ENCODE peak calls at places on chromosomes 13 and 19, in four cellular contexts. One of them, this sample, is unnamed.

GRCh38 chr13:109254271-109254670 is 532.1 kb downstream of the IRS2 start:
- DNase-seq in activated T-helper 1 cell treated with anti-CD3 and anti-CD28 coated beads, Interleukin-12 subunit alpha, Interleukin-12 subunit beta, Interleukin-2, Interleukin-4 antibody, amounts not matched to agents 30 ng/mL and 10 ng/mL and 1 ng/mL, durations not matched to agents 14 hours and 24 hours and 36 hours: no peak
- DNase-seq in Calu3: no peak
- DNase-seq in iPS-NIHi11: no peak
- DNase-seq in this sample: no peak

GRCh38 chr19:42324655-42325307 is 654 bp upstream of the MEGF8 start:
- DNase-seq in activated T-helper 1 cell treated with anti-CD3 and anti-CD28 coated beads, Interleukin-12 subunit alpha, Interleukin-12 subunit beta, Interleukin-2, Interleukin-4 antibody, amounts not matched to agents 30 ng/mL and 10 ng/mL and 1 ng/mL, durations not matched to agents 14 hours and 24 hours and 36 hours: no peak
- DNase-seq in Calu3: no peak
- DNase-seq in iPS-NIHi11: no peak
- DNase-seq in this sample: no peak

GRCh38 chr13:21967871-21968270 is 297.0 kb downstream of the FGF9 start:
- DNase-seq in activated T-helper 1 cell treated with anti-CD3 and anti-CD28 coated beads, Interleukin-12 subunit alpha, Interleukin-12 subunit beta, Interleukin-2, Interleukin-4 antibody, amounts not matched to agents 30 ng/mL and 10 ng/mL and 1 ng/mL, durations not matched to agents 14 hours and 24 hours and 36 hours: no peak
- DNase-seq in Calu3: no peak
- DNase-seq in iPS-NIHi11: no peak
- DNase-seq in this sample: no peak

GRCh38 chr19:47226426-47227346 is 4.3 kb downstream of the BBC3 start:
- DNase-seq in activated T-helper 1 cell treated with anti-CD3 and anti-CD28 coated beads, Interleukin-12 subunit alpha, Interleukin-12 subunit beta, Interleukin-2, Interleukin-4 antibody, amounts not matched to agents 30 ng/mL and 10 ng/mL and 1 ng/mL, durations not matched to agents 14 hours and 24 hours and 36 hours: peak; percentile 71
- DNase-seq in Calu3: peak; percentile 72
- DNase-seq in iPS-NIHi11: no peak
- DNase-seq in this sample: peak; percentile 89

GRCh38 chr13:73262862-73263627 is 204.2 kb downstream of the KLF5 start:
- DNase-seq in activated T-helper 1 cell treated with anti-CD3 and anti-CD28 coated beads, Interleukin-12 subunit alpha, Interleukin-12 subunit beta, Interleukin-2, Interleukin-4 antibody, amounts not matched to agents 30 ng/mL and 10 ng/mL and 1 ng/mL, durations not matched to agents 14 hours and 24 hours and 36 hours: no peak
- DNase-seq in Calu3: no peak
- DNase-seq in iPS-NIHi11: no peak
- DNase-seq in this sample: no peak

GRCh38 chr19:49533551-49534488 is 6.0 kb downstream of the RCN3 start:
- DNase-seq in activated T-helper 1 cell treated with anti-CD3 and anti-CD28 coated beads, Interleukin-12 subunit alpha, Interleukin-12 subunit beta, Interleukin-2, Interleukin-4 antibody, amounts not matched to agents 30 ng/mL and 10 ng/mL and 1 ng/mL, durations not matched to agents 14 hours and 24 hours and 36 hours: peak; percentile 79
- DNase-seq in Calu3: peak; percentile 83
- DNase-seq in iPS-NIHi11: peak; percentile 84
- DNase-seq in this sample: peak; percentile 78

GRCh38 chr19:28444371-28444770 is 768.6 kb downstream of the UQCRFS1 start:
- DNase-seq in activated T-helper 1 cell treated with anti-CD3 and anti-CD28 coated beads, Interleukin-12 subunit alpha, Interleukin-12 subunit beta, Interleukin-2, Interleukin-4 antibody, amounts not matched to agents 30 ng/mL and 10 ng/mL and 1 ng/mL, durations not matched to agents 14 hours and 24 hours and 36 hours: no peak
- DNase-seq in Calu3: no peak
- DNase-seq in iPS-NIHi11: no peak
- DNase-seq in this sample: no peak

GRCh38 chr19:16504271-16504670 is 8.1 kb downstream of the C19orf44 start:
- DNase-seq in activated T-helper 1 cell treated with anti-CD3 and anti-CD28 coated beads, Interleukin-12 subunit alpha, Interleukin-12 subunit beta, Interleukin-2, Interleukin-4 antibody, amounts not matched to agents 30 ng/mL and 10 ng/mL and 1 ng/mL, durations not matched to agents 14 hours and 24 hours and 36 hours: no peak
- DNase-seq in Calu3: no peak
- DNase-seq in iPS-NIHi11: no peak
- DNase-seq in this sample: no peak

GRCh38 chr19:38049105-38049649 is 142.2 kb downstream of the SIPA1L3 start:
- DNase-seq in activated T-helper 1 cell treated with anti-CD3 and anti-CD28 coated beads, Interleukin-12 subunit alpha, Interleukin-12 subunit beta, Interleukin-2, Interleukin-4 antibody, amounts not matched to agents 30 ng/mL and 10 ng/mL and 1 ng/mL, durations not matched to agents 14 hours and 24 hours and 36 hours: peak; percentile 61
- DNase-seq in Calu3: no peak
- DNase-seq in iPS-NIHi11: no peak
- DNase-seq in this sample: no peak

GRCh38 chr19:34306213-34306661 is 51.9 kb downstream of the GARRE1 start:
- DNase-seq in activated T-helper 1 cell treated with anti-CD3 and anti-CD28 coated beads, Interleukin-12 subunit alpha, Interleukin-12 subunit beta, Interleukin-2, Interleukin-4 antibody, amounts not matched to agents 30 ng/mL and 10 ng/mL and 1 ng/mL, durations not matched to agents 14 hours and 24 hours and 36 hours: no peak
- DNase-seq in Calu3: peak; percentile 60
- DNase-seq in iPS-NIHi11: no peak
- DNase-seq in this sample: no peak

GRCh38 chr19:39941615-39942507 is 7.4 kb upstream of the FCGBP start:
- DNase-seq in activated T-helper 1 cell treated with anti-CD3 and anti-CD28 coated beads, Interleukin-12 subunit alpha, Interleukin-12 subunit beta, Interleukin-2, Interleukin-4 antibody, amounts not matched to agents 30 ng/mL and 10 ng/mL and 1 ng/mL, durations not matched to agents 14 hours and 24 hours and 36 hours: peak; percentile 45
- DNase-seq in Calu3: peak; percentile 74
- DNase-seq in iPS-NIHi11: no peak
- DNase-seq in this sample: no peak

GRCh38 chr19:50522881-50523280 is 9.2 kb upstream of the ASPDH start:
- DNase-seq in activated T-helper 1 cell treated with anti-CD3 and anti-CD28 coated beads, Interleukin-12 subunit alpha, Interleukin-12 subunit beta, Interleukin-2, Interleukin-4 antibody, amounts not matched to agents 30 ng/mL and 10 ng/mL and 1 ng/mL, durations not matched to agents 14 hours and 24 hours and 36 hours: no peak
- DNase-seq in Calu3: no peak
- DNase-seq in iPS-NIHi11: no peak
- DNase-seq in this sample: no peak

GRCh38 chr13:98766716-98767115 is 14.2 kb upstream of the SLC15A1 start:
- DNase-seq in activated T-helper 1 cell treated with anti-CD3 and anti-CD28 coated beads, Interleukin-12 subunit alpha, Interleukin-12 subunit beta, Interleukin-2, Interleukin-4 antibody, amounts not matched to agents 30 ng/mL and 10 ng/mL and 1 ng/mL, durations not matched to agents 14 hours and 24 hours and 36 hours: no peak
- DNase-seq in Calu3: no peak
- DNase-seq in iPS-NIHi11: no peak
- DNase-seq in this sample: no peak

GRCh38 chr13:77820431-77821149 is 98.0 kb downstream of the EDNRB start:
- DNase-seq in activated T-helper 1 cell treated with anti-CD3 and anti-CD28 coated beads, Interleukin-12 subunit alpha, Interleukin-12 subunit beta, Interleukin-2, Interleukin-4 antibody, amounts not matched to agents 30 ng/mL and 10 ng/mL and 1 ng/mL, durations not matched to agents 14 hours and 24 hours and 36 hours: no peak
- DNase-seq in Calu3: no peak
- DNase-seq in iPS-NIHi11: peak; percentile 11
- DNase-seq in this sample: no peak

GRCh38 chr19:30719189-30719990 is 347.2 kb downstream of the ZNF536 start:
- DNase-seq in activated T-helper 1 cell treated with anti-CD3 and anti-CD28 coated beads, Interleukin-12 subunit alpha, Interleukin-12 subunit beta, Interleukin-2, Interleukin-4 antibody, amounts not matched to agents 30 ng/mL and 10 ng/mL and 1 ng/mL, durations not matched to agents 14 hours and 24 hours and 36 hours: peak; percentile 13
- DNase-seq in Calu3: peak; percentile 38
- DNase-seq in iPS-NIHi11: peak; percentile 69
- DNase-seq in this sample: peak; percentile 54

GRCh38 chr13:109652536-109652935 is 133.8 kb downstream of the IRS2 start:
- DNase-seq in activated T-helper 1 cell treated with anti-CD3 and anti-CD28 coated beads, Interleukin-12 subunit alpha, Interleukin-12 subunit beta, Interleukin-2, Interleukin-4 antibody, amounts not matched to agents 30 ng/mL and 10 ng/mL and 1 ng/mL, durations not matched to agents 14 hours and 24 hours and 36 hours: no peak
- DNase-seq in Calu3: no peak
- DNase-seq in iPS-NIHi11: no peak
- DNase-seq in this sample: no peak

GRCh38 chr13:39035204-39035603 is 2.7 kb downstream of the PROSER1 start:
- DNase-seq in activated T-helper 1 cell treated with anti-CD3 and anti-CD28 coated beads, Interleukin-12 subunit alpha, Interleukin-12 subunit beta, Interleukin-2, Interleukin-4 antibody, amounts not matched to agents 30 ng/mL and 10 ng/mL and 1 ng/mL, durations not matched to agents 14 hours and 24 hours and 36 hours: no peak
- DNase-seq in Calu3: no peak
- DNase-seq in iPS-NIHi11: no peak
- DNase-seq in this sample: no peak

GRCh38 chr13:111632906-111633305 is 312.5 kb downstream of the TEX29 start:
- DNase-seq in activated T-helper 1 cell treated with anti-CD3 and anti-CD28 coated beads, Interleukin-12 subunit alpha, Interleukin-12 subunit beta, Interleukin-2, Interleukin-4 antibody, amounts not matched to agents 30 ng/mL and 10 ng/mL and 1 ng/mL, durations not matched to agents 14 hours and 24 hours and 36 hours: no peak
- DNase-seq in Calu3: no peak
- DNase-seq in iPS-NIHi11: peak; percentile 57
- DNase-seq in this sample: no peak

GRCh38 chr19:19269952-19270694 is 3.0 kb downstream of the TM6SF2 start:
- DNase-seq in activated T-helper 1 cell treated with anti-CD3 and anti-CD28 coated beads, Interleukin-12 subunit alpha, Interleukin-12 subunit beta, Interleukin-2, Interleukin-4 antibody, amounts not matched to agents 30 ng/mL and 10 ng/mL and 1 ng/mL, durations not matched to agents 14 hours and 24 hours and 36 hours: no peak
- DNase-seq in Calu3: no peak
- DNase-seq in iPS-NIHi11: peak; percentile 80
- DNase-seq in this sample: no peak

GRCh38 chr13:105153626-105154025 is 1381.8 kb downstream of the EFNB2 start:
- DNase-seq in activated T-helper 1 cell treated with anti-CD3 and anti-CD28 coated beads, Interleukin-12 subunit alpha, Interleukin-12 subunit beta, Interleukin-2, Interleukin-4 antibody, amounts not matched to agents 30 ng/mL and 10 ng/mL and 1 ng/mL, durations not matched to agents 14 hours and 24 hours and 36 hours: no peak
- DNase-seq in Calu3: no peak
- DNase-seq in iPS-NIHi11: no peak
- DNase-seq in this sample: no peak

GRCh38 chr13:80716610-80717081 is 375.7 kb upstream of the SPRY2 start:
- DNase-seq in activated T-helper 1 cell treated with anti-CD3 and anti-CD28 coated beads, Interleukin-12 subunit alpha, Interleukin-12 subunit beta, Interleukin-2, Interleukin-4 antibody, amounts not matched to agents 30 ng/mL and 10 ng/mL and 1 ng/mL, durations not matched to agents 14 hours and 24 hours and 36 hours: no peak
- DNase-seq in Calu3: peak; percentile 6
- DNase-seq in iPS-NIHi11: peak; percentile 26
- DNase-seq in this sample: no peak

GRCh38 chr19:3067549-3067948 is 5.3 kb upstream of the TLE5 start:
- DNase-seq in activated T-helper 1 cell treated with anti-CD3 and anti-CD28 coated beads, Interleukin-12 subunit alpha, Interleukin-12 subunit beta, Interleukin-2, Interleukin-4 antibody, amounts not matched to agents 30 ng/mL and 10 ng/mL and 1 ng/mL, durations not matched to agents 14 hours and 24 hours and 36 hours: no peak
- DNase-seq in Calu3: no peak
- DNase-seq in iPS-NIHi11: no peak
- DNase-seq in this sample: no peak

GRCh38 chr13:20676213-20676612 is 27.3 kb upstream of the IL17D start:
- DNase-seq in activated T-helper 1 cell treated with anti-CD3 and anti-CD28 coated beads, Interleukin-12 subunit alpha, Interleukin-12 subunit beta, Interleukin-2, Interleukin-4 antibody, amounts not matched to agents 30 ng/mL and 10 ng/mL and 1 ng/mL, durations not matched to agents 14 hours and 24 hours and 36 hours: no peak
- DNase-seq in Calu3: no peak
- DNase-seq in iPS-NIHi11: no peak
- DNase-seq in this sample: no peak

GRCh38 chr13:28376604-28377003 is 118.3 kb downstream of the FLT1 start:
- DNase-seq in activated T-helper 1 cell treated with anti-CD3 and anti-CD28 coated beads, Interleukin-12 subunit alpha, Interleukin-12 subunit beta, Interleukin-2, Interleukin-4 antibody, amounts not matched to agents 30 ng/mL and 10 ng/mL and 1 ng/mL, durations not matched to agents 14 hours and 24 hours and 36 hours: no peak
- DNase-seq in Calu3: no peak
- DNase-seq in iPS-NIHi11: no peak
- DNase-seq in this sample: no peak

GRCh38 chr13:20847298-20847697 is 55.2 kb downstream of the XPO4 start:
- DNase-seq in activated T-helper 1 cell treated with anti-CD3 and anti-CD28 coated beads, Interleukin-12 subunit alpha, Interleukin-12 subunit beta, Interleukin-2, Interleukin-4 antibody, amounts not matched to agents 30 ng/mL and 10 ng/mL and 1 ng/mL, durations not matched to agents 14 hours and 24 hours and 36 hours: no peak
- DNase-seq in Calu3: no peak
- DNase-seq in iPS-NIHi11: no peak
- DNase-seq in this sample: no peak

GRCh38 chr19:36489920-36490415 is 607 bp upstream of the ZNF566 start:
- DNase-seq in activated T-helper 1 cell treated with anti-CD3 and anti-CD28 coated beads, Interleukin-12 subunit alpha, Interleukin-12 subunit beta, Interleukin-2, Interleukin-4 antibody, amounts not matched to agents 30 ng/mL and 10 ng/mL and 1 ng/mL, durations not matched to agents 14 hours and 24 hours and 36 hours: peak; percentile 72
- DNase-seq in Calu3: peak; percentile 76
- DNase-seq in iPS-NIHi11: peak; percentile 91
- DNase-seq in this sample: peak; percentile 93

GRCh38 chr13:36357231-36357630 is 11.0 kb upstream of the SPART start:
- DNase-seq in activated T-helper 1 cell treated with anti-CD3 and anti-CD28 coated beads, Interleukin-12 subunit alpha, Interleukin-12 subunit beta, Interleukin-2, Interleukin-4 antibody, amounts not matched to agents 30 ng/mL and 10 ng/mL and 1 ng/mL, durations not matched to agents 14 hours and 24 hours and 36 hours: no peak
- DNase-seq in Calu3: no peak
- DNase-seq in iPS-NIHi11: no peak
- DNase-seq in this sample: no peak

GRCh38 chr13:50196118-50196517 is 180.9 kb downstream of the KCNRG start:
- DNase-seq in activated T-helper 1 cell treated with anti-CD3 and anti-CD28 coated beads, Interleukin-12 subunit alpha, Interleukin-12 subunit beta, Interleukin-2, Interleukin-4 antibody, amounts not matched to agents 30 ng/mL and 10 ng/mL and 1 ng/mL, durations not matched to agents 14 hours and 24 hours and 36 hours: no peak
- DNase-seq in Calu3: no peak
- DNase-seq in iPS-NIHi11: no peak
- DNase-seq in this sample: no peak

GRCh38 chr19:9741476-9742171 is 26.9 kb downstream of the ZNF846 start:
- DNase-seq in activated T-helper 1 cell treated with anti-CD3 and anti-CD28 coated beads, Interleukin-12 subunit alpha, Interleukin-12 subunit beta, Interleukin-2, Interleukin-4 antibody, amounts not matched to agents 30 ng/mL and 10 ng/mL and 1 ng/mL, durations not matched to agents 14 hours and 24 hours and 36 hours: no peak
- DNase-seq in Calu3: peak; percentile 3
- DNase-seq in iPS-NIHi11: no peak
- DNase-seq in this sample: peak; percentile 21

GRCh38 chr19:1168877-1169791 is 4.9 kb downstream of the SBNO2 start:
- DNase-seq in activated T-helper 1 cell treated with anti-CD3 and anti-CD28 coated beads, Interleukin-12 subunit alpha, Interleukin-12 subunit beta, Interleukin-2, Interleukin-4 antibody, amounts not matched to agents 30 ng/mL and 10 ng/mL and 1 ng/mL, durations not matched to agents 14 hours and 24 hours and 36 hours: no peak
- DNase-seq in Calu3: no peak
- DNase-seq in iPS-NIHi11: peak; percentile 14
- DNase-seq in this sample: peak; percentile 90

GRCh38 chr13:29908411-29908810 is 58.0 kb upstream of the UBL3 start:
- DNase-seq in activated T-helper 1 cell treated with anti-CD3 and anti-CD28 coated beads, Interleukin-12 subunit alpha, Interleukin-12 subunit beta, Interleukin-2, Interleukin-4 antibody, amounts not matched to agents 30 ng/mL and 10 ng/mL and 1 ng/mL, durations not matched to agents 14 hours and 24 hours and 36 hours: no peak
- DNase-seq in Calu3: no peak
- DNase-seq in iPS-NIHi11: no peak
- DNase-seq in this sample: peak; percentile 96

GRCh38 chr19:1705367-1705766 is 47.9 kb upstream of the ONECUT3 start:
- DNase-seq in activated T-helper 1 cell treated with anti-CD3 and anti-CD28 coated beads, Interleukin-12 subunit alpha, Interleukin-12 subunit beta, Interleukin-2, Interleukin-4 antibody, amounts not matched to agents 30 ng/mL and 10 ng/mL and 1 ng/mL, durations not matched to agents 14 hours and 24 hours and 36 hours: no peak
- DNase-seq in Calu3: no peak
- DNase-seq in iPS-NIHi11: no peak
- DNase-seq in this sample: no peak

GRCh38 chr13:35988648-35989081 is 142.5 kb downstream of the DCLK1 start:
- DNase-seq in activated T-helper 1 cell treated with anti-CD3 and anti-CD28 coated beads, Interleukin-12 subunit alpha, Interleukin-12 subunit beta, Interleukin-2, Interleukin-4 antibody, amounts not matched to agents 30 ng/mL and 10 ng/mL and 1 ng/mL, durations not matched to agents 14 hours and 24 hours and 36 hours: no peak
- DNase-seq in Calu3: no peak
- DNase-seq in iPS-NIHi11: no peak
- DNase-seq in this sample: peak; percentile 85

GRCh38 chr13:42538996-42539395 is 35.0 kb upstream of the TNFSF11 start:
- DNase-seq in activated T-helper 1 cell treated with anti-CD3 and anti-CD28 coated beads, Interleukin-12 subunit alpha, Interleukin-12 subunit beta, Interleukin-2, Interleukin-4 antibody, amounts not matched to agents 30 ng/mL and 10 ng/mL and 1 ng/mL, durations not matched to agents 14 hours and 24 hours and 36 hours: no peak
- DNase-seq in Calu3: no peak
- DNase-seq in iPS-NIHi11: no peak
- DNase-seq in this sample: no peak

GRCh38 chr13:20131057-20131832 is 29.6 kb downstream of the GJA3 start:
- DNase-seq in activated T-helper 1 cell treated with anti-CD3 and anti-CD28 coated beads, Interleukin-12 subunit alpha, Interleukin-12 subunit beta, Interleukin-2, Interleukin-4 antibody, amounts not matched to agents 30 ng/mL and 10 ng/mL and 1 ng/mL, durations not matched to agents 14 hours and 24 hours and 36 hours: no peak
- DNase-seq in Calu3: no peak
- DNase-seq in iPS-NIHi11: no peak
- DNase-seq in this sample: no peak

GRCh38 chr13:33053397-33054066 is 37.3 kb downstream of the KL start:
- DNase-seq in activated T-helper 1 cell treated with anti-CD3 and anti-CD28 coated beads, Interleukin-12 subunit alpha, Interleukin-12 subunit beta, Interleukin-2, Interleukin-4 antibody, amounts not matched to agents 30 ng/mL and 10 ng/mL and 1 ng/mL, durations not matched to agents 14 hours and 24 hours and 36 hours: no peak
- DNase-seq in Calu3: no peak
- DNase-seq in iPS-NIHi11: no peak
- DNase-seq in this sample: peak; percentile 52

GRCh38 chr13:94239135-94239534 is 240.3 kb downstream of the DCT start:
- DNase-seq in activated T-helper 1 cell treated with anti-CD3 and anti-CD28 coated beads, Interleukin-12 subunit alpha, Interleukin-12 subunit beta, Interleukin-2, Interleukin-4 antibody, amounts not matched to agents 30 ng/mL and 10 ng/mL and 1 ng/mL, durations not matched to agents 14 hours and 24 hours and 36 hours: no peak
- DNase-seq in Calu3: no peak
- DNase-seq in iPS-NIHi11: no peak
- DNase-seq in this sample: peak; percentile 85

GRCh38 chr19:10419646-10420443 is 493 bp upstream of the PDE4A start:
- DNase-seq in activated T-helper 1 cell treated with anti-CD3 and anti-CD28 coated beads, Interleukin-12 subunit alpha, Interleukin-12 subunit beta, Interleukin-2, Interleukin-4 antibody, amounts not matched to agents 30 ng/mL and 10 ng/mL and 1 ng/mL, durations not matched to agents 14 hours and 24 hours and 36 hours: peak; percentile 65
- DNase-seq in Calu3: no peak
- DNase-seq in iPS-NIHi11: peak; percentile 89
- DNase-seq in this sample: peak; percentile 71

This sample was measured in GM23248.